ENCODE peak calls at places on chromosome 11, in nine cellular contexts. Y is naive thymus-derived CD8-positive, alpha-beta T cell; G is small intestine; Z is C1 segment of cervical spinal cord; V is GM12891; J is foreskin keratinocyte; L is stimulated activated CD4-positive, alpha-beta T cell treated with anti-CD3 and anti-CD28 coated beads, Interleukin-15, amount 100 ng/mL, for 24 hours; U is hypothalamus; Q is thoracic aorta. S is an unnamed sample.

GRCh38 chr11:22415481-22415880 is 77.3 kb downstream of the SLC17A6 start:
- DNase-seq in J (no peak), Q (no peak), L (no peak), V (no peak), U (no peak), Y (no peak), G (no peak), Z (no peak), S (no peak)

GRCh38 chr11:65381721-65382035 is 768 bp downstream of the SLC25A45 start:
- DNase-seq in G (peak; percentile 94), V (no peak), Y (no peak), L (no peak), Z (no peak), Q (no peak), J (peak; percentile 93), U (no peak), S (no peak)

GRCh38 chr11:70409437-70409836 is 11.1 kb downstream of the CTTN start:
- DNase-seq in Z (no peak), Y (no peak), L (no peak), V (no peak), U (no peak), G (no peak), J (no peak), Q (no peak), S (no peak)

GRCh38 chr11:62593434-62594044 is 2.2 kb upstream of the TUT1 start:
- DNase-seq in U (no peak), Q (no peak), G (peak; percentile 84), V (no peak), Z (no peak), J (peak; percentile 55), L (peak; percentile 88), Y (peak; percentile 62), S (peak; percentile 39)

GRCh38 chr11:27025312-27025955 is 15.2 kb upstream of the BBOX1 start:
- DNase-seq in Y (no peak), V (no peak), Z (no peak), J (no peak), G (no peak), L (no peak), U (no peak), Q (no peak), S (no peak)

GRCh38 chr11:57641426-57641825 is 8.3 kb downstream of the YPEL4 start:
- DNase-seq in Y (no peak), G (peak; percentile 51), Q (no peak), Z (no peak), J (no peak), L (no peak), V (no peak), U (no peak), S (no peak)

GRCh38 chr11:5547982-5548381 is 358 bp downstream of the OR52H1 start:
- DNase-seq in V (no peak), U (no peak), Y (no peak), L (no peak), Z (no peak), Q (no peak), G (no peak), J (no peak), S (no peak)

GRCh38 chr11:18526130-18526520 is 617 bp downstream of the TSG101 start:
- DNase-seq in Y (no peak), U (no peak), Z (no peak), V (no peak), J (no peak), G (no peak), Q (no peak), L (no peak), S (no peak)

GRCh38 chr11:58905141-58905715 is 34.1 kb upstream of the GLYATL1 start:
- DNase-seq in L (peak; percentile 3), Q (no peak), Y (no peak), V (no peak), Z (no peak), U (no peak), G (no peak), J (peak; percentile 42), S (no peak)

GRCh38 chr11:85774256-85775097 is 36.5 kb downstream of the SYTL2 start:
- DNase-seq in U (no peak), G (peak; percentile 83), V (no peak), J (no peak), Q (no peak), L (no peak), Y (no peak), Z (no peak), S (no peak)

GRCh38 chr11:68077617-68078592 is 39.1 kb downstream of the TCIRG1 start:
- DNase-seq in L (no peak), J (no peak), G (no peak), Q (no peak), V (no peak), Y (no peak), U (no peak), Z (no peak), S (no peak)

GRCh38 chr11:123020968-123021367 is 39.3 kb upstream of the BSX start:
- DNase-seq in G (peak; percentile 43), Z (no peak), J (peak; percentile 32), L (peak; percentile 31), Y (no peak), V (peak; percentile 53), U (no peak), Q (no peak), S (peak; percentile 37)

GRCh38 chr11:88231894-88232482 is 56.7 kb upstream of the RAB38 start:
- DNase-seq in V (peak; percentile 4), U (no peak), Z (no peak), Q (no peak), Y (no peak), L (peak; percentile 18), J (peak; percentile 30), G (peak; percentile 34), S (no peak)

GRCh38 chr11:24234822-24235508 is 261.9 kb upstream of the LUZP2 start:
- DNase-seq in Y (no peak), G (no peak), U (no peak), Z (no peak), Q (no peak), V (no peak), J (peak; percentile 56), L (no peak), S (no peak)

GRCh38 chr11:43644626-43645299 is 35.8 kb upstream of the HSD17B12 start:
- DNase-seq in G (peak; percentile 36), J (no peak), Z (no peak), L (peak; percentile 3), V (no peak), Y (no peak), U (no peak), Q (no peak), S (no peak)

GRCh38 chr11:10327254-10327653 is 22.4 kb downstream of the ADM start:
- DNase-seq in V (no peak), J (no peak), Z (no peak), L (no peak), G (no peak), Y (no peak), U (no peak), Q (no peak), S (no peak)

GRCh38 chr11:81112718-81113117 is 1620.9 kb downstream of the FAM181B start:
- DNase-seq in Y (no peak), Q (no peak), U (no peak), J (no peak), V (no peak), G (peak; percentile 6), Z (no peak), L (no peak), S (no peak)

GRCh38 chr11:35142481-35143207 is 3.7 kb downstream of the CD44 start:
- DNase-seq in U (no peak), Q (no peak), L (peak; percentile 59), J (peak; percentile 81), V (no peak), Y (no peak), Z (no peak), G (no peak), S (no peak)

GRCh38 chr11:115418626-115419025 is 85.6 kb downstream of the CADM1 start:
- DNase-seq in Q (no peak), J (no peak), Z (no peak), G (peak; percentile 13), Y (no peak), U (no peak), V (no peak), L (no peak), S (no peak)

GRCh38 chr11:80782135-80782885 is 1341.5 kb upstream of the TENM4 start:
- DNase-seq in J (no peak), Z (no peak), V (no peak), L (no peak), U (no peak), Q (no peak), G (no peak), Y (no peak), S (no peak)

GRCh38 chr11:65862191-65862735 is 2.0 kb downstream of the MUS81 start:
- DNase-seq in Z (no peak), L (no peak), V (no peak), U (no peak), J (no peak), G (no peak), Q (no peak), Y (no peak), S (no peak)

GRCh38 chr11:100735949-100736675 is 49.0 kb downstream of the ARHGAP42 start:
- DNase-seq in Z (no peak), Y (no peak), Q (no peak), G (no peak), V (no peak), U (no peak), J (no peak), L (no peak), S (no peak)

GRCh38 chr11:69086741-69087524 is 38.2 kb downstream of the TPCN2 start:
- DNase-seq in Y (no peak), U (no peak), L (no peak), V (no peak), Q (no peak), G (no peak), J (no peak), Z (no peak), S (no peak)

GRCh38 chr11:79396674-79397073 is 44.2 kb downstream of the TENM4 start:
- DNase-seq in Y (no peak), J (no peak), L (no peak), G (no peak), U (no peak), Q (no peak), V (no peak), Z (no peak), S (no peak)

GRCh38 chr11:3824714-3825472 is 15.9 kb downstream of the RHOG start:
- DNase-seq in G (peak; percentile 63), Y (peak; percentile 69), Q (no peak), L (peak; percentile 87), Z (no peak), J (no peak), U (no peak), V (peak; percentile 89), S (no peak)